ENCODE peak calls at places on chromosomes 5 and 9, in eight cellular contexts. One of them, this sample, is unnamed.

GRCh38 chr9:129596541-129597328 is 24.2 kb downstream of the C9orf50 start:
- DNase-seq in naive thymus-derived CD4-positive, alpha-beta T cell: no peak
- DNase-seq in cardiac muscle cell: peak; percentile 91
- DNase-seq in stomach: peak; percentile 66
- DNase-seq in CD4-positive, CD25-positive, alpha-beta regulatory T cell: no peak
- DNase-seq in ovary: peak; percentile 79
- DNase-seq in heart left ventricle: peak; percentile 82
- DNase-seq in endodermal cell: peak; percentile 93
- DNase-seq in this sample: no peak

GRCh38 chr9:74951107-74951720 is 1.5 kb downstream of the C9orf40 start:
- DNase-seq in ovary: no peak
- DNase-seq in endodermal cell: peak; percentile 46
- DNase-seq in CD4-positive, CD25-positive, alpha-beta regulatory T cell: no peak
- DNase-seq in stomach: no peak
- DNase-seq in cardiac muscle cell: no peak
- DNase-seq in heart left ventricle: no peak
- DNase-seq in naive thymus-derived CD4-positive, alpha-beta T cell: peak; percentile 2
- DNase-seq in this sample: no peak

GRCh38 chr5:173534031-173534430 is 82.4 kb downstream of the BOD1 start:
- DNase-seq in stomach: no peak
- DNase-seq in CD4-positive, CD25-positive, alpha-beta regulatory T cell: no peak
- DNase-seq in cardiac muscle cell: no peak
- DNase-seq in heart left ventricle: no peak
- DNase-seq in ovary: no peak
- DNase-seq in endodermal cell: no peak
- DNase-seq in naive thymus-derived CD4-positive, alpha-beta T cell: no peak
- DNase-seq in this sample: no peak

GRCh38 chr9:114314881-114315722 is 7.8 kb upstream of the ORM1 start:
- DNase-seq in heart left ventricle: no peak
- DNase-seq in ovary: peak; percentile 34
- DNase-seq in endodermal cell: peak; percentile 31
- DNase-seq in cardiac muscle cell: no peak
- DNase-seq in CD4-positive, CD25-positive, alpha-beta regulatory T cell: no peak
- DNase-seq in stomach: peak; percentile 51
- DNase-seq in naive thymus-derived CD4-positive, alpha-beta T cell: no peak
- DNase-seq in this sample: no peak

GRCh38 chr5:17951392-17952169 is 317.3 kb downstream of the TAF11L14 start:
- DNase-seq in CD4-positive, CD25-positive, alpha-beta regulatory T cell: no peak
- DNase-seq in ovary: no peak
- DNase-seq in naive thymus-derived CD4-positive, alpha-beta T cell: no peak
- DNase-seq in heart left ventricle: no peak
- DNase-seq in cardiac muscle cell: no peak
- DNase-seq in stomach: no peak
- DNase-seq in endodermal cell: peak; percentile 94
- DNase-seq in this sample: peak; percentile 2

GRCh38 chr9:104934686-104935413 is 6.9 kb upstream of the ABCA1 start:
- DNase-seq in cardiac muscle cell: no peak
- DNase-seq in stomach: no peak
- DNase-seq in ovary: no peak
- DNase-seq in CD4-positive, CD25-positive, alpha-beta regulatory T cell: no peak
- DNase-seq in heart left ventricle: no peak
- DNase-seq in naive thymus-derived CD4-positive, alpha-beta T cell: no peak
- DNase-seq in endodermal cell: no peak
- DNase-seq in this sample: no peak

GRCh38 chr5:36611520-36612274 is 5.3 kb downstream of the SLC1A3 start:
- DNase-seq in ovary: no peak
- DNase-seq in heart left ventricle: no peak
- DNase-seq in CD4-positive, CD25-positive, alpha-beta regulatory T cell: no peak
- DNase-seq in cardiac muscle cell: peak; percentile 51
- DNase-seq in stomach: no peak
- DNase-seq in naive thymus-derived CD4-positive, alpha-beta T cell: no peak
- DNase-seq in endodermal cell: no peak
- DNase-seq in this sample: no peak

GRCh38 chr9:131758972-131759647 is 19.2 kb upstream of the RAPGEF1 start:
- DNase-seq in ovary: no peak
- DNase-seq in heart left ventricle: no peak
- DNase-seq in cardiac muscle cell: no peak
- DNase-seq in naive thymus-derived CD4-positive, alpha-beta T cell: no peak
- DNase-seq in endodermal cell: no peak
- DNase-seq in CD4-positive, CD25-positive, alpha-beta regulatory T cell: no peak
- DNase-seq in stomach: no peak
- DNase-seq in this sample: peak; percentile 37

GRCh38 chr5:131538177-131538593 is 96.8 kb downstream of the RAPGEF6 start:
- DNase-seq in naive thymus-derived CD4-positive, alpha-beta T cell: no peak
- DNase-seq in cardiac muscle cell: peak; percentile 80
- DNase-seq in CD4-positive, CD25-positive, alpha-beta regulatory T cell: no peak
- DNase-seq in heart left ventricle: no peak
- DNase-seq in stomach: no peak
- DNase-seq in endodermal cell: no peak
- DNase-seq in ovary: no peak
- DNase-seq in this sample: no peak
- H3K4me3 ChIP-seq in naive thymus-derived CD4-positive, alpha-beta T cell: no peak overlapping the region
- H3K4me3 ChIP-seq in cardiac muscle cell: no peak overlapping the region
- H3K4me3 ChIP-seq in CD4-positive, CD25-positive, alpha-beta regulatory T cell: peak overlapping the region; percentile 43
- H3K4me3 ChIP-seq in heart left ventricle: no peak overlapping the region
- H3K4me3 ChIP-seq in stomach: no peak overlapping the region
- H3K4me3 ChIP-seq in endodermal cell: no peak overlapping the region
- H3K4me3 ChIP-seq in ovary: no peak overlapping the region
- H3K4me3 ChIP-seq in this sample: no peak overlapping the region

GRCh38 chr9:77808750-77809079 is 160.6 kb upstream of the GNA14 start:
- DNase-seq in CD4-positive, CD25-positive, alpha-beta regulatory T cell: no peak
- DNase-seq in naive thymus-derived CD4-positive, alpha-beta T cell: no peak
- DNase-seq in cardiac muscle cell: no peak
- DNase-seq in stomach: no peak
- DNase-seq in ovary: no peak
- DNase-seq in endodermal cell: no peak
- DNase-seq in heart left ventricle: no peak
- DNase-seq in this sample: no peak

GRCh38 chr9:77811832-77812231 is 163.7 kb upstream of the GNA14 start:
- DNase-seq in CD4-positive, CD25-positive, alpha-beta regulatory T cell: no peak
- DNase-seq in heart left ventricle: no peak
- DNase-seq in naive thymus-derived CD4-positive, alpha-beta T cell: no peak
- DNase-seq in ovary: no peak
- DNase-seq in cardiac muscle cell: no peak
- DNase-seq in endodermal cell: no peak
- DNase-seq in stomach: no peak
- DNase-seq in this sample: peak; percentile 10

GRCh38 chr9:77810047-77810446 is 161.9 kb upstream of the GNA14 start:
- DNase-seq in naive thymus-derived CD4-positive, alpha-beta T cell: no peak
- DNase-seq in stomach: no peak
- DNase-seq in ovary: no peak
- DNase-seq in endodermal cell: no peak
- DNase-seq in CD4-positive, CD25-positive, alpha-beta regulatory T cell: no peak
- DNase-seq in cardiac muscle cell: no peak
- DNase-seq in heart left ventricle: no peak
- DNase-seq in this sample: no peak

GRCh38 chr9:77809552-77809951 is 161.4 kb upstream of the GNA14 start:
- DNase-seq in endodermal cell: no peak
- DNase-seq in ovary: no peak
- DNase-seq in heart left ventricle: no peak
- DNase-seq in naive thymus-derived CD4-positive, alpha-beta T cell: no peak
- DNase-seq in CD4-positive, CD25-positive, alpha-beta regulatory T cell: no peak
- DNase-seq in stomach: no peak
- DNase-seq in cardiac muscle cell: no peak
- DNase-seq in this sample: no peak

DNA sequence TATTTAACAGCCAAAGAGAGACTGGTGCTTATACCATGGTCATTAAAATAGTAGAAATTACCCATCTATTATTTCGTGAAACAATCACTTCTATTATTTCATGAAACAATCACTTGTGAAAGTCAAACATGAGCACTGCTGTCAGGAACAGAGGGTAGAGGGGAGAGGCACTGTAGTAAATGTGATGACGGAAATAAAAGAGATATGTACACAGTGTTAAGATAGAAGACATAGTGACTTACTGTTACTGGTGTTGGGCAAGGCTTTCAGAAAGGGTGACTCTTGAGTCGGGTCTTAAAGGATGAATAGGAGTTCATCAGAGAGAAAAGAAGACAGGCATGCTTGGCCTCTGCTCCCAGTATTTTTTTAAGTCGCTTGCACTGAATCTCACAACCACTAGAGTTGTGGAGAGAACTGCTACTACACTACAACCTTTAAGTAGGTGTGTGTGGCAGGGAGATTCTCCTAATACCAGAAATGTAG is 162.6 kb upstream of the GNA14 start:
- DNase-seq in heart left ventricle: no peak
- DNase-seq in stomach: no peak
- DNase-seq in endodermal cell: no peak
- DNase-seq in naive thymus-derived CD4-positive, alpha-beta T cell: no peak
- DNase-seq in cardiac muscle cell: no peak
- DNase-seq in ovary: no peak
- DNase-seq in CD4-positive, CD25-positive, alpha-beta regulatory T cell: no peak
- DNase-seq in this sample: no peak
- H3K4me3 ChIP-seq in heart left ventricle: no peak overlapping the region
- H3K4me3 ChIP-seq in stomach: no peak overlapping the region
- H3K4me3 ChIP-seq in endodermal cell: no peak overlapping the region
- H3K4me3 ChIP-seq in naive thymus-derived CD4-positive, alpha-beta T cell: no peak overlapping the region
- H3K4me3 ChIP-seq in cardiac muscle cell: no peak overlapping the region
- H3K4me3 ChIP-seq in ovary: no peak overlapping the region
- H3K4me3 ChIP-seq in CD4-positive, CD25-positive, alpha-beta regulatory T cell: no peak overlapping the region
- H3K4me3 ChIP-seq in this sample: no peak overlapping the region

GRCh38 chr5:177133119-177133844 is at the start of gene NSD1:
- DNase-seq in endodermal cell: peak; percentile 97
- DNase-seq in ovary: peak; percentile 96
- DNase-seq in heart left ventricle: peak; percentile 95
- DNase-seq in cardiac muscle cell: peak; percentile 95
- DNase-seq in CD4-positive, CD25-positive, alpha-beta regulatory T cell: peak; percentile 91
- DNase-seq in stomach: peak; percentile 88
- DNase-seq in naive thymus-derived CD4-positive, alpha-beta T cell: peak; percentile 93
- DNase-seq in this sample: peak; percentile 98

GRCh38 chr5:177131352-177131710 is 2.2 kb upstream of the NSD1 start:
- DNase-seq in cardiac muscle cell: no peak
- DNase-seq in heart left ventricle: no peak
- DNase-seq in ovary: peak; percentile 41
- DNase-seq in CD4-positive, CD25-positive, alpha-beta regulatory T cell: no peak
- DNase-seq in stomach: no peak
- DNase-seq in naive thymus-derived CD4-positive, alpha-beta T cell: no peak
- DNase-seq in endodermal cell: no peak
- DNase-seq in this sample: no peak

GRCh38 chr5:177131019-177131320 is 2.6 kb upstream of the NSD1 start:
- DNase-seq in endodermal cell: peak; percentile 49
- DNase-seq in heart left ventricle: no peak
- DNase-seq in ovary: no peak
- DNase-seq in stomach: no peak
- DNase-seq in naive thymus-derived CD4-positive, alpha-beta T cell: no peak
- DNase-seq in CD4-positive, CD25-positive, alpha-beta regulatory T cell: no peak
- DNase-seq in cardiac muscle cell: no peak
- DNase-seq in this sample: no peak

GRCh38 chr5:177132504-177133118 is 962 bp upstream of the NSD1 start:
- DNase-seq in endodermal cell: peak; percentile 89
- DNase-seq in naive thymus-derived CD4-positive, alpha-beta T cell: peak; percentile 67
- DNase-seq in heart left ventricle: no peak
- DNase-seq in ovary: no peak
- DNase-seq in stomach: no peak
- DNase-seq in CD4-positive, CD25-positive, alpha-beta regulatory T cell: no peak
- DNase-seq in cardiac muscle cell: peak; percentile 53
- DNase-seq in this sample: no peak

DNA sequence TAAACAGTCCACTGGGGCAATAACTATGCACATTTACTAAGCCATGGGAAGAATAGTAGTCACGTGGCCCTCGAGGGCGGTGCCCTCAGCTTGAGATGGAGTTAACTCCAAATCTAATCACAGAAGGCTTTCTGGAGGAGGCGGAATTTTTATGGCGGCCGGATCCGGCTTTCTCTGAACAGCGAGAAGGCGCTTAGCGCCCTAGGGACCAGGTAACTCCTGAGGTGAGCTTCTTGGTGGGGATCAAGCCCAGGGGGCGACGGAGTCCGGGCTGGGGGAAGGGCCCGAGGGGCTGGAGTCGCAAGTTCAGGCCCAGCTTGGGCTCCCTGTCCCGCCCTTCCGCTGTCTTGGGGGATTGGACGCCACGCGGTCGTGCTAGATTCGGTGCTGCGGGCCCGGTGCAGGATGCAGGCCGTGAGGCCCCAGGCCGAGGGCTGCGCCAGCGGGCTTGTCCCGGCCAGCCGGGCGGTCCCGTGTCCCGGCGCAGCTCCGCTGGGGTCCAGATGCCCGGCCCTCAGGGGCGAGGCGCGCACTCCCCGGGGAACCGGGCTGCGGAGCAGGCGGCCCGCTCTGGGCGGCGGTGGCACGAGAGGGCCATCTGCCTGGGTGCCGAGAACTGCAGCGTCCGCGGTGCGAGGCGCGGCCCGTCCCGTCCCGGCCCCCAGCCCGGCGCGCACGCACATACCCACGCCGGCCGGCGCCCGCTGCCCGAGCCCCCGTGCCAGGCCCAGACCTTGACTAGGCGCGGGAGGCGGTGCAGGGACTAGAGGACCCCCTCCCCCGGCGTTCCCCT is 1.7 kb upstream of the NSD1 start:
- DNase-seq in endodermal cell: peak; percentile 84
- DNase-seq in ovary: peak; percentile 74
- DNase-seq in heart left ventricle: peak; percentile 71
- DNase-seq in stomach: peak; percentile 28
- DNase-seq in cardiac muscle cell: peak; percentile 39
- DNase-seq in CD4-positive, CD25-positive, alpha-beta regulatory T cell: no peak
- DNase-seq in naive thymus-derived CD4-positive, alpha-beta T cell: no peak
- DNase-seq in this sample: no peak
- H3K4me3 ChIP-seq in endodermal cell: peak overlapping the region; percentile 82
- H3K4me3 ChIP-seq in ovary: peak overlapping the region; percentile 78
- H3K4me3 ChIP-seq in heart left ventricle: peak overlapping the region; percentile 66
- H3K4me3 ChIP-seq in stomach: peak overlapping the region; percentile 83
- H3K4me3 ChIP-seq in cardiac muscle cell: no peak overlapping the region
- H3K4me3 ChIP-seq in CD4-positive, CD25-positive, alpha-beta regulatory T cell: no peak overlapping the region
- H3K4me3 ChIP-seq in naive thymus-derived CD4-positive, alpha-beta T cell: no peak overlapping the region
- H3K4me3 ChIP-seq in this sample: no peak overlapping the region

GRCh38 chr5:74633710-74634109 is 6.8 kb downstream of the ENC1 start:
- DNase-seq in naive thymus-derived CD4-positive, alpha-beta T cell: no peak
- DNase-seq in heart left ventricle: no peak
- DNase-seq in endodermal cell: no peak
- DNase-seq in stomach: no peak
- DNase-seq in cardiac muscle cell: no peak
- DNase-seq in ovary: no peak
- DNase-seq in CD4-positive, CD25-positive, alpha-beta regulatory T cell: no peak
- DNase-seq in this sample: no peak

GRCh38 chr5:74630387-74631087 is 10.0 kb downstream of the ENC1 start:
- DNase-seq in naive thymus-derived CD4-positive, alpha-beta T cell: peak; percentile 59
- DNase-seq in heart left ventricle: no peak
- DNase-seq in stomach: no peak
- DNase-seq in CD4-positive, CD25-positive, alpha-beta regulatory T cell: no peak
- DNase-seq in ovary: no peak
- DNase-seq in endodermal cell: no peak
- DNase-seq in cardiac muscle cell: peak; percentile 81
- DNase-seq in this sample: no peak

GRCh38 chr5:74632947-74633356 is 7.6 kb downstream of the ENC1 start:
- DNase-seq in stomach: no peak
- DNase-seq in cardiac muscle cell: peak; percentile 66
- DNase-seq in endodermal cell: no peak
- DNase-seq in naive thymus-derived CD4-positive, alpha-beta T cell: no peak
- DNase-seq in CD4-positive, CD25-positive, alpha-beta regulatory T cell: no peak
- DNase-seq in ovary: no peak
- DNase-seq in heart left ventricle: no peak
- DNase-seq in this sample: peak; percentile 72

GRCh38 chr5:74629326-74629725 is 11.2 kb downstream of the ENC1 start:
- DNase-seq in ovary: no peak
- DNase-seq in cardiac muscle cell: no peak
- DNase-seq in endodermal cell: no peak
- DNase-seq in CD4-positive, CD25-positive, alpha-beta regulatory T cell: no peak
- DNase-seq in stomach: no peak
- DNase-seq in naive thymus-derived CD4-positive, alpha-beta T cell: no peak
- DNase-seq in heart left ventricle: no peak
- DNase-seq in this sample: no peak

DNA sequence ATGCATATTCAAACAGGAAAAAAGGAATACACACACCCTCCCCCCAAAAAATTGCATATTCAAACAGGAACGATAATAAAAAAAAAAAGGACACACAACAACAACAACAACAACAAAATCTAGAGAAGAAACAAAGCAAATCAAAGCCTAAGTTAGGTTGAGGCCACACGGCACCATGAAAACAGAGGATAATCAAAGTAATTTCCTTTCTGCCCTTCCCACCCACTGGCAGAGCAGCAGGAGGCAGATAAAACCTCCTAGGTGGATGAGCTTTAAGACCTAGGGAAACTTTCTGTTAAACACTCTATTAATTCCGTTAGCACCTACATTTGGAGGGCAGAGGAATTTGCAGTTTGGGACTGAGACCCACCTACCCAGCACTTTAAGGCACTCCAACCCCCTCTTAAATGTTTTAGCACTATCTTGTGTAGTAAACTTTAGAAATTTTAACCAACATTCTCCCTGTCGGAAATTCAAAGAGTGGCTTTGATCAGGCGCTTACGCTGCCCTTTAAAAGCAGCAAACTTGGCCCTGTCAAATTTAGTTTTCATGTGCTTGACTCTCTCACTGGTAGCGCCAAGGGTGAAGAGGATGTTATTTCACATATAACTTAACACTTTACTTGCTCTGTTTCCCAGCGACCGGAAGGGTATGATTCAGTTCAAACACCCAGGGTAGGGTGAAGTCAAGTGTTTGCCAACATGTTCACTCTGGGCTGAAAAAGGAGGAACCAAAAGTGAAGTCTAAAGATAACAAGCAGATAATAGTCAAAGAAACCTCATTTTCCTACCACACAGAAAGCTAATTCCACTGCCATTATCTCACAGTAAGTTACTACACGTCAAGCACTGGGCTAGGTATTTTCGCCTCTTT is 9.2 kb downstream of the ENC1 start:
- DNase-seq in naive thymus-derived CD4-positive, alpha-beta T cell: peak; percentile 65
- DNase-seq in ovary: no peak
- DNase-seq in stomach: no peak
- DNase-seq in cardiac muscle cell: peak; percentile 90
- DNase-seq in CD4-positive, CD25-positive, alpha-beta regulatory T cell: peak; percentile 39
- DNase-seq in endodermal cell: peak; percentile 87
- DNase-seq in heart left ventricle: no peak
- DNase-seq in this sample: peak; percentile 92
- H3K4me3 ChIP-seq in naive thymus-derived CD4-positive, alpha-beta T cell: peak overlapping the region; percentile 8
- H3K4me3 ChIP-seq in ovary: no peak overlapping the region
- H3K4me3 ChIP-seq in stomach: no peak overlapping the region
- H3K4me3 ChIP-seq in cardiac muscle cell: no peak overlapping the region
- H3K4me3 ChIP-seq in CD4-positive, CD25-positive, alpha-beta regulatory T cell: no peak overlapping the region
- H3K4me3 ChIP-seq in endodermal cell: peak overlapping the region; percentile 56
- H3K4me3 ChIP-seq in heart left ventricle: no peak overlapping the region
- H3K4me3 ChIP-seq in this sample: no peak overlapping the region

This sample was measured in GM12865.